ENCODE peak calls at places on chromosomes 12 and 14, in eight cellular contexts. T is ovary, K is tibial nerve, N is psoas muscle, P is testis, B is lung, C is heart left ventricle, V is tibial artery. S is an unnamed sample. For H3K9me3, the result is how much of the 10 kb centered on the place peaks cover.

GRCh38 chr12:15687583-15687982 is 101.6 kb downstream of the EPS8 start:
- DNase-seq in T (no peak), K (no peak), N (no peak), P (no peak), B (no peak), C (no peak), V (no peak), S (no peak)

GRCh38 chr12:44379827-44380226 is 496.3 kb downstream of the NELL2 start:
- DNase-seq in T (no peak), K (no peak), N (no peak), P (no peak), B (no peak), C (no peak), V (no peak), S (no peak)

GRCh38 chr14:94936901-94937321 is 167.0 kb upstream of the GSC start:
- DNase-seq in T (peak), K (no peak), N (peak), P (peak), B (no peak), C (peak), V (peak), S (peak)

GRCh38 chr12:6534914-6535696 is 788 bp downstream of the GAPDH start:
- DNase-seq in T (peak), K (peak), N (peak), P (peak), B (peak), C (peak), V (peak), S (peak)

GRCh38 chr12:120536064-120536791 is 2.1 kb downstream of the RNF10 start:
- DNase-seq in T (no peak), K (no peak), N (no peak), P (no peak), B (no peak), C (no peak), V (no peak), S (no peak)

GRCh38 chr14:104594310-104595046 is 10.1 kb downstream of the TMEM179 start:
- DNase-seq in T (no peak), K (no peak), N (peak), P (no peak), B (no peak), C (no peak), V (no peak), S (peak)

GRCh38 chr14:54867011-54867410 is 35.6 kb downstream of the GCH1 start:
- DNase-seq in T (no peak), K (no peak), N (no peak), P (no peak), B (no peak), C (no peak), V (no peak), S (no peak)

GRCh38 chr12:38484821-38485220 is 168.2 kb downstream of the ALG10B start:
- DNase-seq in T (no peak), K (no peak), N (no peak), P (no peak), B (no peak), C (no peak), V (no peak), S (no peak)

GRCh38 chr14:72787841-72788240 is 106.1 kb downstream of the DPF3 start:
- DNase-seq in T (no peak), K (no peak), N (no peak), P (no peak), B (no peak), C (no peak), V (no peak), S (no peak)

GRCh38 chr14:64117671-64118402 is 176.3 kb downstream of the ESR2 start:
- DNase-seq in T (no peak), K (no peak), N (peak), P (peak), B (no peak), C (peak), V (peak), S (peak)

GRCh38 chr14:101705733-101706508 is 55.6 kb upstream of the PPP2R5C start:
- DNase-seq in T (peak), K (peak), N (peak), P (no peak), B (peak), C (peak), V (peak), S (peak)

GRCh38 chr12:24496755-24497154 is 452.1 kb downstream of the BCAT1 start:
- DNase-seq in T (no peak), K (no peak), N (no peak), P (no peak), B (no peak), C (no peak), V (no peak), S (no peak)

GRCh38 chr12:124165695-124166094 is 129.2 kb upstream of the RFLNA start:
- DNase-seq in T (no peak), K (no peak), N (no peak), P (no peak), B (no peak), C (no peak), V (no peak), S (no peak)

GRCh38 chr12:88868062-88868461 is 287.8 kb upstream of the KITLG start:
- DNase-seq in T (no peak), K (no peak), N (no peak), P (no peak), B (no peak), C (no peak), V (no peak), S (no peak)

GRCh38 chr12:82973601-82974000 is 286.9 kb downstream of the TMTC2 start:
- DNase-seq in T (no peak), K (no peak), N (no peak), P (no peak), B (no peak), C (no peak), V (no peak), S (no peak)

GRCh38 chr12:22658214-22658613 is 33.2 kb downstream of the ETNK1 start:
- DNase-seq in T (no peak), K (no peak), N (no peak), P (no peak), B (no peak), C (no peak), V (no peak), S (no peak)

GRCh38 chr14:98580131-98580678 is 691.8 kb downstream of the BCL11B start:
- DNase-seq in T (no peak), K (no peak), N (no peak), P (no peak), B (peak), C (no peak), V (no peak), S (no peak)

DNA sequence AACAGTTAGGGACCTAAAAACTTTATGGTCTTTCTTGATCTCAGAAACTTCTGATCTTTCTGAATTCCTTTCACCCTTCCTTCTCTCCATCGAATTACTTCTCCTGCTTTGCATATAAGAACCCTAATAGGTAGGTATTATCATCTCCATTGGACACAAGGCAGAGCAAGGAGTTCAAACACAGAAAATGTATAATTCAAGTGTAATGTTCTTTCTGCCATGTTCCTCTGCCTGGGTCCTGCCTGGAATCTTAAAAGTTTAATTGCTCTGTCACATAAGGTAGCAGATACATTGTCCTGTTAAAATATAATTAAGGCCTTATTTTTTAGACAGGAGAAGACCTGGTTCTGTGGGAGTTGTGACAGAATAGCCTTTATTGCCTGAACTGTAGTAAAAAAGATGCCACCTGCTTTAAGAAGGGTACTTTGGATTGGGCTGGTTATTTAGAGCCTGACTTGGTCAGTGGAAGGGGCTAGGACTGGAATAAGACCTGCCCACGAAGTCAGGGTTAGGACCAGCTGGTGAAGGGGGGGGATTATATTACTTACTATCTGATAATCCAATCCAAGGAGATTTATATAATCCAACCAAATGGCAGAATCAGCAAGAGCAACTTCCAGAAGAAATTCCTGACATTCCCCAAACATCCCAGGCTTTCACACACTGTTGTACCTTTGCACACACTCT is 10.4 kb downstream of the G2E3 start:
- DNase-seq in T (no peak), K (no peak), N (no peak), P (no peak), B (no peak), C (no peak), V (no peak), S (no peak)
- H3K9me3 ChIP-seq in T (under half), K (under half), N (under half), P (under half), B (under half), C (under half), V (under half), S (under half)

DNA sequence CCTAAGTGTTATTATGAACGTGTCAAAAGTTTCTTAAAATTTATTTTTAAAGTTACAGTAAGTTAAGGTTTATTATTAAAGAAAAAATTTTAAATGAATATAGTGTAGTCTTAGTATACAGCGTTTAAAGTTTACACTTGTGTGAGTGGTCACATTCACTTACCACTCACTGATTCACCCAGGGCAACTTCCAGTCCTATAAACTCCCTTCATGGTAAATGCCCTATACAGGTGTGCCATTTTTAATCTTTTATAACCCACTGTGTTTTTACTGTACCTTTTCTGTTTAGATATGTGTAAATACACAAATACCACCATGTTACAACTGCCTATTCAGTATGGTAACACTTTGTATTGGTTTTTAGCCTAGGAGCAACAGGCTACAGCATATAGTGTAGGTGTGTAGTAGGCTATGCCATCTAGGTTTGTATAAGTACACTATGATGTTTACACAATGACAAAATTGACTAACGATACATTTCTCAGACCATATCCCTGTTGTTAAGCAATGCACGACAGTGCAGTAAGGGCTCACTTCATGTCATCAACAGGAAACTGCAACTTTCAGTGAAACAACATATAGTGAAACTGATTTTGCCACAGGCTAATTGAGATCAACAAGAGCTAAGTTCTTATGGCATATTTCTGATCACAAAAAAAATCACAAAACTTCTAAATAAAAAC is 112.0 kb upstream of the TMCC3 start:
- DNase-seq in T (no peak), K (no peak), N (no peak), P (no peak), B (no peak), C (no peak), V (no peak), S (no peak)
- H3K27ac ChIP-seq in T (no peak), K (no peak), N (no peak), P (no peak), B (no peak), C (no peak), V (no peak), S (no peak)

GRCh38 chr14:105849933-105850626 is 323.7 kb downstream of the TMEM121 start:
- DNase-seq in T (peak), K (no peak), N (no peak), P (no peak), B (no peak), C (no peak), V (no peak), S (no peak)
- H3K9me3 ChIP-seq in T (under half), K (under half), N (under half), P (under half), B (under half), C (under half), V (under half), S (under half)

DNA sequence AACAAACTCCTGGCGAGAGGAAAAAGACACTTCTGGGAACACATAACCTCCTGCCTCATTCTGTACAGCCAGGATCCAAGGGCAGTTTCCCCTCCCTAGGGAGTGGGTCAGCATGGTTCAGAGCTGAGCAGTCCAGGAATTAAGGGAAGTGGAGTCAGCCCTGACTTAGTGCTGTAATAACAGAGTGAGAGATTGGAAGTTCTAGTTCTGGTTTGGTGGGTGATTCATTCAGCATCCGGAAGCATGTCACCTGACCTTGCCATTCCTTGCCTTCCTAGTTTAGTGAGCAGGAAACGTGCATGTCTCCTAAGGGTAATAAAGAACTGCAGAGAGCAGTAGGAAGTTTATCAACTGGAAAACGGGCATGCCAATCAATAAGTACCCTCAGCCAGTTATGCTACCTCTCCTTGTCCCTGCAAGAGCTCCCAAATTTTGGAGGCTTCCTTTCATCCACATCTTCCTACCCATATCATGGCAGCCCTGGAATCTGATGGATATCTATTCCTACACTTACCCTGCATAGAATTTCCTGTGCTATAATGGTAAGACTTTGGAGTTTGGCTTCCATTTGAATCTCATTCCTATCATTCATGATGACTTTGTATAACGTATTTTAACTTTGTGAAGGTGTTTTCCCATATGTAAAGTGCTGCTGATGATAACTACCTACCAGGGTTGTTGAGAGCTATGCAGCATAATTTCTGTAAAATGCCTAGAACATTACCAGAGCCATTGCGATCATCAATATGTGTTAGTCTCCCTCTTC is 28.5 kb upstream of the MAGOHB start:
- DNase-seq in T (no peak), K (no peak), N (no peak), P (no peak), B (no peak), C (no peak), V (no peak), S (no peak)
- H3K27ac ChIP-seq in T (no peak), K (no peak), N (no peak), P (no peak), B (no peak), C (no peak), V (no peak), S (no peak)

DNA sequence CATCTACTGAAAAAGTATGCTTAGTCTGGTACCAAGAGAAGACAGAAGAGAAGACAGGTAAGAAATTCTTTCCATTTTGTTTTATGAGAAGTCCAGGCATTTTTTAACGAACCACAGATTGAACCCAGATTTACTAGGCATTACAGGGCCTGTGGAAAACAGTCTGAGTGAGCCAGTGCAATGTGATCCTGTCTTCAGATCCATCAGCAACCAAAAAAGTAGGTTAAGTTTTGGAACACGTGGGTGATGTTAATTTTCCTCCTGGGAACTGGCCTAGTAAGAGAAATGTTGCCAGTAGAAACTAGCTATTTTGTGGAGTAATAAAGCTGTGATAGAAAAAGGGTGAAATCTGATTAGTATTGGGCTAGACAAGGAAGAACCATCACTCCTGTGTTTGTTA is 440.9 kb upstream of the SEL1L start:
- DNase-seq in T (no peak), K (no peak), N (no peak), P (no peak), B (no peak), C (no peak), V (no peak), S (no peak)
- H3K9me3 ChIP-seq in T (under half), K (under half), N (under half), P (under half), B (under half), C (under half), V (under half), S (under half)

DNA sequence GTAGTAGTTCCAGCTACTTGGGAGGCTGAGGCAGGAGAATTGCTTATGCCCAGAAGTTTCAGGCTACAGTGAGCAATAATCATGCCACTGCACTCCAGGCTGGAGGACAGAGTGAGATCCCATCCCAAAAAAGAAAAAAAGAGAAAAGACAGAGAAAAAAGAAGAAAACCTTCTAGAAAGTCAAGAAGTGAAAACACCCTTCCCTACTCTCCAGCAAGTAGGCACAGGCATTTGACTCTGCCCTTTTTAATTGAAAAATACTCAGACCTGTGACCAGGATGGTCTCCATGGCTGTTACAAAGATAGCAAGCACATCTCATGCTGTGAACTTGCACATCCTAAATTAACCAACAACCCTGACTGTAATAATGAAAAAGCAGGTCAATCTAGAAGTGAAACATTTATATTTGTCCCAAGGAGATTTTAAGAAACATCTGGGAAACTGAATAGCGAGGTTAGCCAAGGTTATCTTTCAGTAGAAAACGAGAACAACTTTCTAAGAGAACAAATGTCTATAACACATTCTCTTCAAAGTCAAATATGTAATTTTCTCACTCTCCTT is 2.0 kb downstream of the TMTC1 start:
- DNase-seq in T (no peak), K (no peak), N (no peak), P (no peak), B (no peak), C (no peak), V (no peak), S (no peak)
- H3K27ac ChIP-seq in T (peak), K (no peak), N (peak), P (no peak), B (no peak), C (peak), V (peak), S (peak)

GRCh38 chr12:34386016-34386415 is 363.7 kb downstream of the ALG10 start:
- DNase-seq in T (no peak), K (no peak), N (no peak), P (no peak), B (no peak), C (no peak), V (no peak), S (no peak)
- H3K9me3 ChIP-seq in T (under half), K (half or more), N (under half), P (under half), B (under half), C (under half), V (half or more), S (under half)

GRCh38 chr12:109753959-109754358 is 40.3 kb downstream of the FAM222A start:
- DNase-seq in T (no peak), K (no peak), N (no peak), P (no peak), B (no peak), C (no peak), V (no peak), S (no peak)
- H3K27ac ChIP-seq in T (no peak), K (no peak), N (no peak), P (no peak), B (no peak), C (no peak), V (no peak), S (no peak)

S was measured in left ventricle myocardium inferior.